ENCODE peak calls at places on chromosomes 11 and 22, in six cellular contexts. One of them, this sample, is unnamed.

GRCh38 chr22:35054064-35054463 is 11.9 kb upstream of the ISX start:
- DNase-seq in fibroblast of mammary gland: no peak
- DNase-seq in thoracic aorta: no peak
- DNase-seq in K562: no peak
- DNase-seq in HFF-Myc: no peak
- DNase-seq in GM13976: peak; percentile 41
- DNase-seq in this sample: no peak

GRCh38 chr22:31917227-31917921 is 27.0 kb upstream of the YWHAH start:
- DNase-seq in GM13976: peak; percentile 63
- DNase-seq in thoracic aorta: no peak
- DNase-seq in K562: no peak
- DNase-seq in fibroblast of mammary gland: no peak
- DNase-seq in HFF-Myc: no peak
- DNase-seq in this sample: no peak

GRCh38 chr22:36505998-36506635 is 723 bp downstream of the FOXRED2 start:
- DNase-seq in K562: no peak
- DNase-seq in fibroblast of mammary gland: no peak
- DNase-seq in GM13976: no peak
- DNase-seq in HFF-Myc: no peak
- DNase-seq in thoracic aorta: no peak
- DNase-seq in this sample: no peak

GRCh38 chr11:44828296-44828695 is 101.5 kb downstream of the TSPAN18 start:
- DNase-seq in fibroblast of mammary gland: no peak
- DNase-seq in thoracic aorta: no peak
- DNase-seq in HFF-Myc: no peak
- DNase-seq in K562: no peak
- DNase-seq in GM13976: no peak
- DNase-seq in this sample: no peak

GRCh38 chr22:37440875-37441274 is 13.6 kb upstream of the ELFN2 start:
- DNase-seq in GM13976: no peak
- DNase-seq in K562: no peak
- DNase-seq in fibroblast of mammary gland: no peak
- DNase-seq in thoracic aorta: no peak
- DNase-seq in HFF-Myc: no peak
- DNase-seq in this sample: no peak

GRCh38 chr11:1994121-1994520 is 3.5 kb downstream of the H19 start:
- DNase-seq in fibroblast of mammary gland: no peak
- DNase-seq in HFF-Myc: no peak
- DNase-seq in GM13976: no peak
- DNase-seq in K562: no peak
- DNase-seq in thoracic aorta: no peak
- DNase-seq in this sample: no peak

GRCh38 chr11:79062814-79063762 is 377.7 kb downstream of the TENM4 start:
- DNase-seq in fibroblast of mammary gland: peak; percentile 49
- DNase-seq in thoracic aorta: no peak
- DNase-seq in K562: peak; percentile 18
- DNase-seq in HFF-Myc: no peak
- DNase-seq in GM13976: no peak
- DNase-seq in this sample: no peak

GRCh38 chr11:111524056-111524455 is 9.5 kb downstream of the HOATZ start:
- DNase-seq in fibroblast of mammary gland: no peak
- DNase-seq in HFF-Myc: no peak
- DNase-seq in K562: no peak
- DNase-seq in GM13976: no peak
- DNase-seq in thoracic aorta: no peak
- DNase-seq in this sample: no peak

GRCh38 chr11:117688255-117688797 is 108.7 kb downstream of the DSCAML1 start:
- DNase-seq in thoracic aorta: no peak
- DNase-seq in fibroblast of mammary gland: no peak
- DNase-seq in GM13976: no peak
- DNase-seq in K562: no peak
- DNase-seq in HFF-Myc: no peak
- DNase-seq in this sample: no peak

GRCh38 chr11:103317118-103317517 is 207.9 kb downstream of the DYNC2H1 start:
- DNase-seq in K562: no peak
- DNase-seq in HFF-Myc: no peak
- DNase-seq in thoracic aorta: no peak
- DNase-seq in GM13976: no peak
- DNase-seq in fibroblast of mammary gland: peak; percentile 28
- DNase-seq in this sample: no peak

DNA sequence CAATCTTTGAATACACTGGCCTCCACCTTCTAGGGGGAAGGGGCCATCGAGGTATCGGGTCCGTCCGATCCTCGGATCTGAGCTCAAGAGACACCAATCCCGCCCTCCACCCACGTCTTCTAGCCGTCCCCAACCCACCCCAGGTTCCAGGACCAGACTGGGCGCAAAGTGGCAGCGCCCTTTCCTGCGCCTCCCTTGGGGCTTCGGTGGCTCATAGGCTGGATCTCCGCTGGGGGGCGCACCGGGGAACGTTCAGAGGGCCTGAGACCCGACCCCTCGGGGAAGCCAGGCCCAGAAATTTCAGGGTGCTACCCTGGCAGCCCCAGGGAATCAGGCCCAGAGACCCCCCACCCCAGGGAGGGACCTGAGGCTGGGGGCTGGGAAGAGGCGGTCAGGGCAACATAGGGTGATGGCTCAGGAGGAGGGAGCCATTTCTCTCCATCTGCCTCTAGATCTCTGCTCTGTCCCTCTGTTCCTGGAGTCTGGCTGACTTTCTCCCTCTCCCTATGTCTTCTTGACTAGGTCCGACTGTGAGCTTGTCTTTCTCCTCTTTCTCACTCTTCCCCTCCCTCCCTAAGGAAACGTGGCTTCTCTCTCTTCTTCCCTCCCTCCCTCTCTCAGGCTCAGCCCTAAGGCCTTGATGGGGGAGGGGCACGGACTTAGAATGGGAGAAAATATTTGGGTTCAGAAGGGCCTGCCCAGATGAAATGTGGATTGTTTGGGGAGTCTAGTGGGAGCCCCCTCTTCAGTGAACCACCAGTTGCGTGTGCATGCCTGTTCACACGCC is 1.1 kb downstream of the CREB3L1 start:
- DNase-seq in HFF-Myc: no peak
- DNase-seq in thoracic aorta: no peak
- DNase-seq in K562: peak; percentile 87
- DNase-seq in fibroblast of mammary gland: peak; percentile 57
- DNase-seq in GM13976: peak; percentile 70
- DNase-seq in this sample: no peak
- TF ChIP-seq CTCF in HFF-Myc: peak; percentile 79
- TF ChIP-seq CTCF in thoracic aorta: peak; percentile 21
- TF ChIP-seq CTCF in K562: peak; percentile 74
- TF ChIP-seq CTCF in fibroblast of mammary gland: peak; percentile 65
- TF ChIP-seq CTCF in GM13976: peak; percentile 36
- TF ChIP-seq CTCF in this sample: peak; percentile 85

DNA sequence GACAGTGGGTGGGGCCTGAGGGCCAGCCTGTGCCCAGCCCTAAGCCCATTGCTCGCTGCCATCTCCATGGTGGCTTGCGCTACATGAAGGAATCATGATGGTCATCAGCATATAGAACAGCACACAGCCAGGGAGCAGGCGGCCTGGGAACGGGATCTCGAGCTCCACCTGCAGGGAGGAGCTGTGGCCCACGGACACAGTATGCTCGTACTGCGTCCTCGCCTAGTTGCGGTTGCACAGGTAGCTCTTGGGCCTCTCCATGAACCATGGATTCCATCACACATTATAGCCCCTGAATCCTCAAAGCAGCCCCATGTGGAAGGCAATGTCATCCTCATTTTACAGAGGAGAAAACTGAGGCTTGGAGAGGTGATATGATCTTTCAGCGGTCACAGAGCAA is 15.1 kb downstream of the SEC14L4 start:
- DNase-seq in GM13976: no peak
- DNase-seq in HFF-Myc: no peak
- DNase-seq in fibroblast of mammary gland: no peak
- DNase-seq in thoracic aorta: no peak
- DNase-seq in K562: peak; percentile 50
- DNase-seq in this sample: no peak
- TF ChIP-seq CTCF in GM13976: no peak
- TF ChIP-seq CTCF in HFF-Myc: peak; percentile 29
- TF ChIP-seq CTCF in fibroblast of mammary gland: no peak
- TF ChIP-seq CTCF in thoracic aorta: no peak
- TF ChIP-seq CTCF in K562: peak; percentile 51
- TF ChIP-seq CTCF in this sample: peak; percentile 23

DNA sequence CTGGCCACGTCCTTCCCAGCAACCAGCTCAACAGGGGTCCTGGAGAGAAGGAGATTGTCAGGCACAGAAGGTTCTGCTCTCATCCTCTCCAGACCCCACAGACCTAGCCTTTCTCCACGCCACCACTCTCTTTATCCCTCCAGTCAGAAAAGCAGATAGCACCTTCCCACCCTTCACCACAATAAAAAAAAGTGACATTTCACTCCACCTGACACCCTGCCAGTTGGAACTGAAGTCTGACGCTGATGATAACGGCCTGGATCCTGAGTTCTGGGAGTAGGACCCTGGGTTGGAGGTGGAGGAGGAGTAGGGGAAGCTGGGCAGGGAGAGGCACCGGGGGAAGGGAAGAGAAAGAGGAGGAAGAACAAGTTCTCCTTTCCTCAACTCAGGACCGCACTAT is 127.5 kb upstream of the ANO1 start:
- DNase-seq in HFF-Myc: no peak
- DNase-seq in K562: peak; percentile 72
- DNase-seq in GM13976: no peak
- DNase-seq in fibroblast of mammary gland: no peak
- DNase-seq in thoracic aorta: no peak
- DNase-seq in this sample: no peak
- TF ChIP-seq CTCF in HFF-Myc: no peak
- TF ChIP-seq CTCF in K562: no peak
- TF ChIP-seq CTCF in GM13976: no peak
- TF ChIP-seq CTCF in fibroblast of mammary gland: no peak
- TF ChIP-seq CTCF in thoracic aorta: no peak
- TF ChIP-seq CTCF in this sample: no peak

DNA sequence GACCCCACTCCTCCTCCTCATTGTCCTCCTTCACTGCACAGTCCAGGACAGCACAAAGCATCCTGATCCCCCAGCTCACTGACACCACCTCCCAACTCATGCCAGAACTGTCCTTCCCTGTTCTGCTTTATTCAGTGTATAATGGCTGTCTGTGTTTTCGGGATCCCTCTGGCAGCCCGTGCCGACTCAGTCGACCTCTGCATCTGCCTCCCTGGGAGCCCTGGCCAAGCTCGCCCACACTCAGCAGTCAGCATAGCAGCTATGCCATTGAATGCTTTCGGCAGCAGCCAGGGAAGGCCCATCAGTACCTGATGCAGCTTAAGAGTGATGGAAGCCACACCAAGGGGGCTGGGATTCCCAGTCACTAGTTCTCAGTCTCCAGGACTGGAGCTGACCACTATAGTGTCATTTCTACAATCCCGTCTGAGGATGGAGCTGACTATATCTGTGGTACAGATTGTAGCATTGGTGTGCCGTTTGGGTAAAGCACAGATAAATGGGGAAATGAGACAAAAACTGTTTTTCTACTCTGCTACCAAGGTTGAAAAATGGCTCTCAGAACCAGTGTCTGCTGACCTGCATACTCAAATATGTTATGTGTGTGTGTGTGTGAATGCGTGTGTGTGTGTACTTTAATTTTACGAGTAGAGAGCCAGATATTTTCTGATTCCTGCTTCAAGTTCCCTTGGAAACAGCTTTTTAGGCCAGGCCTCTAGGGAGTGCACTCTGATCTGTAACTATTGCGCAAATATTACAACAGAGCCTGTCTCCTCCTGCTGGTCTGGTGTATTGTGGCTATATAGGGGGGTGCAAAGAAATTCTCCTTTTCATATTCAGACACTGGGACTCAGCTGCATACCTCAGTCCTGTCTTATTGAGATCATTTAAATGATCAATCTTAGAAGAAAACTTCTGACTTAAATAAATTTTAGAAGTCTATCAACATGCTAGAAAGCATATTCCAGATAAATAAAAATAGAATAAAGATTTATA is 78.8 kb upstream of the TOP3B start:
- DNase-seq in K562: peak; percentile 72
- DNase-seq in GM13976: no peak
- DNase-seq in thoracic aorta: no peak
- DNase-seq in fibroblast of mammary gland: peak; percentile 62
- DNase-seq in HFF-Myc: no peak
- DNase-seq in this sample: peak; percentile 45
- TF ChIP-seq CTCF in K562: peak; percentile 87
- TF ChIP-seq CTCF in GM13976: peak; percentile 0
- TF ChIP-seq CTCF in thoracic aorta: no peak
- TF ChIP-seq CTCF in fibroblast of mammary gland: peak; percentile 30
- TF ChIP-seq CTCF in HFF-Myc: no peak
- TF ChIP-seq CTCF in this sample: no peak

GRCh38 chr11:21811572-21811971 is 381.3 kb upstream of the ANO5 start:
- DNase-seq in thoracic aorta: no peak
- DNase-seq in GM13976: no peak
- DNase-seq in fibroblast of mammary gland: no peak
- DNase-seq in HFF-Myc: no peak
- DNase-seq in K562: no peak
- DNase-seq in this sample: no peak
- TF ChIP-seq CTCF in thoracic aorta: no peak
- TF ChIP-seq CTCF in GM13976: no peak
- TF ChIP-seq CTCF in fibroblast of mammary gland: no peak
- TF ChIP-seq CTCF in HFF-Myc: no peak
- TF ChIP-seq CTCF in K562: no peak
- TF ChIP-seq CTCF in this sample: no peak

DNA sequence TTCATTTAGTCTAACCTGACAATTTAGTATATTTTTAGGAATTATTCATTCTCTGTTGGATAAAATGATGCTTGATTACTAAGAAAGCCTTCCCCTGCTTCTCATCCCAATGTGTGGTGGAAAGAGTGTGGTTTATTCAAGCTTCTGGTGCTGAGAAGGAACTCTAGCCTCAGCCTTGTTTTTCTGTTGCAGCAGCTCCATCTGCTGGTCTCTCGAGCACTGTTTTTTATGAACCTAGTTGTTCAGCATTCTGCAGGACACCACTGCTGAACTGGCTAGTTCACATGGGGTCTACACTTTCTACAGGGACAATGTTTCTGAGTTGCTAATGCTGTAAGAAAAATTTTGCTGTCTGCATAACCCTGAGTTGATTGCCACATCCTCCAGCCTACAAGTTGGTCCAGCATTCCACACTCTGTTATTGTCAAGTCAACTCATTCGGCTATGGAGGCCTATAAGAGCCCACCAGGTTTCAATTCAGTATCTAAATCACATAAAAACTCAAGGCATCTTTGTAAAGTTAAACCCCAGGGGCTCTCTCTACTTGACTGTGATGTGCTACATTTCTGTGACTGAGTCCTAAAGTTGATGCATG is 14.3 kb downstream of the OR2AG2 start:
- DNase-seq in thoracic aorta: no peak
- DNase-seq in HFF-Myc: peak; percentile 30
- DNase-seq in GM13976: peak; percentile 32
- DNase-seq in K562: peak; percentile 53
- DNase-seq in fibroblast of mammary gland: peak; percentile 65
- DNase-seq in this sample: peak; percentile 27
- TF ChIP-seq CTCF in thoracic aorta: peak; percentile 29
- TF ChIP-seq CTCF in HFF-Myc: peak; percentile 77
- TF ChIP-seq CTCF in GM13976: peak; percentile 69
- TF ChIP-seq CTCF in K562: peak; percentile 89
- TF ChIP-seq CTCF in fibroblast of mammary gland: peak; percentile 67
- TF ChIP-seq CTCF in this sample: peak; percentile 72

GRCh38 chr11:82315093-82315492 is 418.6 kb downstream of the FAM181B start:
- DNase-seq in fibroblast of mammary gland: peak; percentile 19
- DNase-seq in K562: no peak
- DNase-seq in HFF-Myc: no peak
- DNase-seq in GM13976: no peak
- DNase-seq in thoracic aorta: no peak
- DNase-seq in this sample: no peak
- TF ChIP-seq CTCF in fibroblast of mammary gland: peak; percentile 36
- TF ChIP-seq CTCF in K562: no peak
- TF ChIP-seq CTCF in HFF-Myc: no peak
- TF ChIP-seq CTCF in GM13976: no peak
- TF ChIP-seq CTCF in thoracic aorta: no peak
- TF ChIP-seq CTCF in this sample: no peak